ENCODE peak calls at places on chromosomes 2 and 18, in nine cellular contexts. P is body of pancreas, A is astrocyte of the spinal cord, U is OCI-LY7, F is upper lobe of left lung, G is endothelial cell, I is fibroblast of pulmonary artery, M is bronchial epithelial cell, K is psoas muscle. T is an unnamed sample.

GRCh38 chr18:12639990-12640880 is 17.7 kb downstream of the SPIRE1 start:
- DNase-seq in P (no peak), A (peak), U (no peak), F (no peak), G (no peak), I (peak), M (peak), K (no peak), T (no peak)

GRCh38 chr2:109582928-109583895 is 30.6 kb downstream of the SEPTIN10 start:
- DNase-seq in P (no peak), A (no peak), U (no peak), F (no peak), G (no peak), I (peak), M (no peak), K (no peak), T (no peak)

GRCh38 chr18:48599391-48599790 is 60.6 kb downstream of the CTIF start:
- DNase-seq in P (no peak), A (no peak), U (no peak), F (no peak), G (no peak), I (no peak), M (no peak), K (no peak), T (no peak)

GRCh38 chr2:182379235-182379634 is 47.6 kb downstream of the PDE1A start:
- DNase-seq in P (no peak), A (peak), U (no peak), F (no peak), G (no peak), I (peak), M (no peak), K (no peak), T (no peak)

GRCh38 chr2:172813314-172813888 is 77.8 kb downstream of the RAPGEF4 start:
- DNase-seq in P (peak), A (peak), U (no peak), F (no peak), G (no peak), I (peak), M (peak), K (no peak), T (no peak)

GRCh38 chr18:27665264-27665799 is 480.2 kb upstream of the CHST9 start:
- DNase-seq in P (no peak), A (peak), U (no peak), F (no peak), G (no peak), I (no peak), M (no peak), K (no peak), T (no peak)

GRCh38 chr18:75936862-75937261 is 509.4 kb upstream of the SMIM21 start:
- DNase-seq in P (no peak), A (no peak), U (no peak), F (no peak), G (no peak), I (no peak), M (no peak), K (no peak), T (no peak)

GRCh38 chr18:26734760-26735159 is 130.7 kb downstream of the AQP4 start:
- DNase-seq in P (no peak), A (no peak), U (no peak), F (no peak), G (no peak), I (no peak), M (no peak), K (no peak), T (no peak)

GRCh38 chr2:102187191-102188150 is 648 bp downstream of the IL1RL2 start:
- DNase-seq in P (no peak), A (peak), U (no peak), F (peak), G (peak), I (peak), M (no peak), K (peak), T (peak)

GRCh38 chr18:22563098-22563707 is 145.5 kb upstream of the CTAGE1 start:
- DNase-seq in P (peak), A (peak), U (peak), F (peak), G (peak), I (peak), M (peak), K (no peak), T (peak)

GRCh38 chr2:74531666-74532065 is 1.9 kb downstream of the HTRA2 start:
- DNase-seq in P (no peak), A (no peak), U (no peak), F (no peak), G (no peak), I (no peak), M (no peak), K (no peak), T (no peak)

GRCh38 chr2:75018162-75018561 is 59.7 kb downstream of the POLE4 start:
- DNase-seq in P (no peak), A (no peak), U (no peak), F (no peak), G (no peak), I (no peak), M (no peak), K (no peak), T (no peak)

GRCh38 chr18:76524477-76524876 is 29.4 kb upstream of the ZNF516 start:
- DNase-seq in P (no peak), A (no peak), U (no peak), F (no peak), G (no peak), I (no peak), M (no peak), K (no peak), T (no peak)

GRCh38 chr2:19073522-19073921 is 284.9 kb downstream of the OSR1 start:
- DNase-seq in P (no peak), A (peak), U (no peak), F (no peak), G (no peak), I (peak), M (peak), K (peak), T (no peak)

GRCh38 chr18:31685097-31686082 is 1.0 kb upstream of the B4GALT6 start:
- DNase-seq in P (peak), A (peak), U (peak), F (peak), G (peak), I (peak), M (peak), K (peak), T (peak)

GRCh38 chr18:57836557-57836956 is 33.4 kb upstream of the ATP8B1 start:
- DNase-seq in P (no peak), A (no peak), U (no peak), F (no peak), G (no peak), I (no peak), M (no peak), K (no peak), T (no peak)

GRCh38 chr2:96529376-96530143 is 7.0 kb upstream of the ARID5A start:
- DNase-seq in P (no peak), A (no peak), U (no peak), F (no peak), G (no peak), I (no peak), M (no peak), K (peak), T (no peak)

GRCh38 chr2:226659416-226659815 is 140.2 kb downstream of the IRS1 start:
- DNase-seq in P (no peak), A (no peak), U (no peak), F (no peak), G (no peak), I (no peak), M (no peak), K (no peak), T (no peak)

GRCh38 chr2:8543412-8544167 is 138.3 kb upstream of the ID2 start:
- DNase-seq in P (no peak), A (peak), U (peak), F (peak), G (no peak), I (peak), M (no peak), K (peak), T (peak)

GRCh38 chr2:31888550-31888949 is 122.3 kb downstream of the MEMO1 start:
- DNase-seq in P (no peak), A (no peak), U (no peak), F (no peak), G (no peak), I (peak), M (peak), K (no peak), T (no peak)

GRCh38 chr2:182372661-182373060 is 54.2 kb downstream of the PDE1A start:
- DNase-seq in P (no peak), A (peak), U (no peak), F (no peak), G (no peak), I (peak), M (peak), K (no peak), T (no peak)

GRCh38 chr2:160207804-160208661 is 8.0 kb upstream of the ITGB6 start:
- DNase-seq in P (peak), A (peak), U (no peak), F (peak), G (no peak), I (peak), M (peak), K (peak), T (peak)

GRCh38 chr2:148350211-148350610 is 294.3 kb upstream of the EPC2 start:
- DNase-seq in P (no peak), A (no peak), U (no peak), F (no peak), G (no peak), I (peak), M (no peak), K (no peak), T (no peak)

GRCh38 chr2:9547272-9547991 is 8.2 kb downstream of the ADAM17 start:
- DNase-seq in P (no peak), A (peak), U (no peak), F (no peak), G (no peak), I (peak), M (no peak), K (no peak), T (no peak)

GRCh38 chr18:23169683-23170082 is 34.4 kb downstream of the CABLES1 start:
- DNase-seq in P (no peak), A (no peak), U (no peak), F (no peak), G (no peak), I (no peak), M (no peak), K (no peak), T (no peak)

GRCh38 chr18:2244641-2245040 is 326.7 kb downstream of the METTL4 start:
- DNase-seq in P (no peak), A (no peak), U (no peak), F (no peak), G (no peak), I (no peak), M (no peak), K (no peak), T (no peak)

GRCh38 chr18:41058351-41059125 is 896.5 kb upstream of the PIK3C3 start:
- DNase-seq in P (no peak), A (no peak), U (no peak), F (no peak), G (no peak), I (no peak), M (no peak), K (no peak), T (no peak)

GRCh38 chr2:42810971-42811865 is 18.8 kb upstream of the HAAO start:
- DNase-seq in P (peak), A (peak), U (no peak), F (peak), G (peak), I (peak), M (no peak), K (peak), T (peak)

GRCh38 chr18:51066273-51066672 is 36.3 kb downstream of the SMAD4 start:
- DNase-seq in P (no peak), A (peak), U (no peak), F (no peak), G (no peak), I (peak), M (no peak), K (no peak), T (no peak)

GRCh38 chr2:152635635-152636298 is 81.5 kb downstream of the PRPF40A start:
- DNase-seq in P (peak), A (peak), U (peak), F (peak), G (peak), I (peak), M (peak), K (peak), T (peak)

GRCh38 chr2:221517362-221518121 is 54.6 kb downstream of the EPHA4 start:
- DNase-seq in P (no peak), A (peak), U (peak), F (peak), G (no peak), I (peak), M (peak), K (peak), T (peak)

DNA sequence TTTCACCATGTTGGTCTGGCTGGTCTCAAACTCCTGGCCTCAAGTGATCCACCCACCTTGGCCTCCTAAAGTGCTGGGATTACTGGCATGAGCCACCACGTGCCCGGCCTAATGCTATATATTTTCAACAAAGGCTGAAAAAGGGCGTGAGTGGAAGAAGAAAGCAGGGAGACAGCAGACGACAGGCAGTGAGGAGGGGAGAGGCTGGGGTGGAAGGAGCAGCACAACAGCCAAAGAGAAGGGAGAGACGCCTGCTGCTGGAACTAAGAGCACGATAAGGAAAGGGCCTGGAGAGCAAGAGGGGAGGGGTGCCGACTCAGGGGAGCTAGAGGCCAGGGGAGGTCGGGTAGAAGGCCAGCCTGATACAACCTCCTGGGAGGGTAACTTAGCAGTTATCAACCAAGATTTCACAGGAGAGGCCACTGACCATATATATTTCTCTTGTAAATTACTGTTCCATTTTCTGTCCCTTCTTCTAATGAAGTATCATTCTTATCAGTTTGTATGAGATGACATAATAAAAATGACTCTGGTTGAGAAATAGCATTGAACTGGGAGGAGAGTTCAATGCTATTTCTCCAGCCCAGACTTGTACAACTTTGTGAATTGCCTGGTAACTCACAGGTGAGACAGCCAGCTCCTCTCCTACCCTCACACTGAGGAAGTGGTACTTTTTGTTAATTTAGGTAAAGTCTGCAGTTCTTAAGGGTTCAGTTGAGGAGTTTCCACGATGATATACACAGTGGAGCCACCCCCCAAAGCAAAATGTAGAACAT is 5.8 kb upstream of the RNU4ATAC start:
- DNase-seq in P (no peak), A (no peak), U (no peak), F (no peak), G (no peak), I (no peak), M (peak), K (no peak), T (no peak)
- TF ChIP-seq CTCF in P (no peak), A (no peak), U (no peak), F (no peak), G (no peak), I (no peak), M (no peak), K (no peak), T (no peak)

GRCh38 chr2:162342841-162343240 is 1.1 kb upstream of the GCA start:
- DNase-seq in P (no peak), A (no peak), U (no peak), F (no peak), G (no peak), I (no peak), M (no peak), K (no peak), T (no peak)
- TF ChIP-seq CTCF in P (no peak), A (no peak), U (no peak), F (no peak), G (no peak), I (no peak), M (no peak), K (no peak), T (no peak)

GRCh38 chr2:233865838-233866237 is 2.3 kb downstream of the MSL3B start:
- DNase-seq in P (no peak), A (no peak), U (peak), F (no peak), G (no peak), I (no peak), M (no peak), K (no peak), T (peak)
- TF ChIP-seq CTCF in P (no peak), A (peak), U (peak), F (no peak), G (peak), I (peak), M (peak), K (no peak), T (peak)

DNA sequence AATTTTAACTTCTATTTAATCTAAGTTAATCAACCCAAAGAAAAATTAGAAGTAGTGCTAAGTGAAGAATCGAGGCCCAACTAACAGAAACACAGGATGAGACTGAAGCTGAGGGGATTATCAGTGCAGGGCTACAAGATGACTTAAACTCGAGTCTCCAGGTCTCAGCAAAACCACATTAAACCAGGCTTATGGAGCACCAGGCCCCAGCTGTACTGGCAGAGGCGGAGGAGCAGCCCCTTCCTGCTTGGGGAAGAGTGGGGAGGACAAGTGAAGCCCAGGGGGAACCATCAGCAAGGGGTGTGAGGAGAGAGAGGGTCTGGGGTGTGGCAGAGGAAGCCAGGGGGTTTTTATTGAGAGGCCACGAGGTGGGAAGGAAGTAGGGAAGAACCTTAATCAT is 135.9 kb upstream of the EPAS1 start:
- DNase-seq in P (no peak), A (no peak), U (no peak), F (no peak), G (no peak), I (no peak), M (no peak), K (no peak), T (no peak)
- TF ChIP-seq CTCF in P (no peak), A (no peak), U (no peak), F (no peak), G (no peak), I (no peak), M (no peak), K (no peak), T (no peak)

GRCh38 chr2:112304298-112304941 is 29.0 kb downstream of the ZC3H6 start:
- DNase-seq in P (no peak), A (no peak), U (no peak), F (no peak), G (no peak), I (no peak), M (no peak), K (no peak), T (no peak)
- TF ChIP-seq CTCF in P (no peak), A (no peak), U (no peak), F (no peak), G (no peak), I (no peak), M (no peak), K (no peak), T (no peak)

GRCh38 chr2:45857848-45858520 is 206.5 kb downstream of the PRKCE start:
- DNase-seq in P (peak), A (no peak), U (no peak), F (no peak), G (no peak), I (no peak), M (no peak), K (no peak), T (no peak)
- TF ChIP-seq CTCF in P (no peak), A (no peak), U (no peak), F (no peak), G (no peak), I (no peak), M (no peak), K (no peak), T (no peak)

DNA sequence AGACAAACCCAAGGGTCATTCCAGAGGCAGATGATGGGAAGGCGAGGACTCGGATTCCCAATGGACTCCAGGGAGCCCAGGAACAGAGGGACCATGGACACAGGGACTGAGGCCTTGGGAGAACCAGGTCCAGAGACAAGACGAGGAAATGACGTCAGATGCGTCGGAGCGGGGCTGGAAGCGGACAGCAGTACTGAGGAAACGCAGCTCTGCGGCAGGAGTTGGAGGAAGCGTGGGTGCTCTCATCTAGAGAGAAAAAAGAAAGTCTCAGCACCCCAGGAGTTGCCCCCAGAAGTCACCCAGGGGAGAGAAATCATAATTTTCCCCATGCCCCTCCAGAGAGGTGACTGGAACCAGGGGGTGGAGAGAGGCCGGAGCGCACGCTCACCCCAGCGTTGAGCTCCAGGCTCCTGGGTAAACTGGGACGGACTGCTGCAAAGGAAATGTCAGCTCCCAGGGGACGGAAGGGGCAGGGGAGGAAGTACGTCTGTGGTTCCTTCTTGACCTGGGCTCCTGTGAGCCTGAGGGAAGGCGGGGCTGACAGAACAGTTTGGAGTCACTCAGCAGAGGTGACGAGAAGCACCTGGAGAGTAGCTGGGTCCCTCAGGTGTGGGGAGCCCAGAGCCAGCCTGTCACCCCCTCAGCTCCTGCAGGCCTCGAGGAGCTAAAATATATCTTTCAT is 44.7 kb downstream of the CMPK2 start:
- DNase-seq in P (no peak), A (no peak), U (no peak), F (no peak), G (no peak), I (no peak), M (no peak), K (no peak), T (no peak)
- TF ChIP-seq CTCF in P (no peak), A (no peak), U (no peak), F (no peak), G (no peak), I (no peak), M (no peak), K (no peak), T (no peak)

DNA sequence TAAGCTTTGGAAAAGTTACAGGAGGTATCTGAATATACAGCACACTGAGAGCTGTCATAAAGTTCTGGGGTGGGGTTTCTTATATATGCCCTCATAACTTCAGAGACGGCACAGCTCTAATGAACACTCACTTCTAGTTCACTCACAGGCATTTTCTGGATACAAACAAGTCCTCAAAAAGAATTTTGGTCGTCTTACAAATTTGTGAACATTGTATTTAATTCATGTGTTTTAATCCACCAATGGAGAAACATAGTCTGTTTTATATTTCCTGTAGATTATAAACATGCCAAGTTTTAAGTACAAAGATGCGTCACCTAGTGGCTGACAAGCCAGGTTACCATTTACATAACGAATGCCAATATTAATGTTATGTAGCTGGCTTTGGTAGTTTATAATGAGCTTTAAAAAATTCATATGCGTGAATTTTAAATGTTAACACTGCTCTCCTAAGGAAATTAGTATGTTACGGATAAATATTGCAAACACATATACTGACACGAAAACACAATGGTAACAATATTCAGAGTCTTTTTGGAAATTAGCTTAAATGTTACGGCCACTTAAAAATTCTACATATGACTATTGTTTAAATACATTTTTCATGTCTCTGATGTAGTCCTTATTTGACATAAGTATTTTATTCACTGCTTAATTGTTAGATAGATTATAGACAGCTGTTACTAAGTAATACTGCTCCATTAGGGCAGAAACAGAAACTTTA is 2.5 kb downstream of the COL3A1 start:
- DNase-seq in P (no peak), A (peak), U (peak), F (no peak), G (no peak), I (peak), M (peak), K (no peak), T (no peak)
- TF ChIP-seq CTCF in P (peak), A (peak), U (peak), F (no peak), G (peak), I (peak), M (peak), K (peak), T (peak)